ENCODE peak calls at places on chromosomes 1 and 21, in seven cellular contexts. O is IMR-90, R is heart left ventricle, Z is breast epithelium, F is Peyer's patch, B is stomach, P is HCT116. T is an unnamed sample.

GRCh38 chr1:101183388-101183699 is 53.5 kb upstream of the S1PR1 start:
- DNase-seq in O (peak; percentile 28), R (no peak), Z (no peak), F (no peak), B (no peak), P (no peak), T (no peak)

GRCh38 chr1:55623339-55623738 is 408.2 kb upstream of the USP24 start:
- DNase-seq in O (peak; percentile 95), R (peak; percentile 70), Z (no peak), F (no peak), B (no peak), P (no peak), T (peak; percentile 49)

GRCh38 chr1:188343914-188344313 is 1515.2 kb downstream of the PLA2G4A start:
- DNase-seq in O (no peak), R (no peak), Z (no peak), F (no peak), B (no peak), P (no peak), T (no peak)

GRCh38 chr21:25942145-25942544 is 207.4 kb downstream of the GABPA start:
- DNase-seq in O (no peak), R (no peak), Z (no peak), F (no peak), B (no peak), P (no peak), T (no peak)

GRCh38 chr1:216894499-216894898 is 171.3 kb upstream of the ESRRG start:
- DNase-seq in O (no peak), R (no peak), Z (no peak), F (no peak), B (no peak), P (no peak), T (no peak)

GRCh38 chr21:18318156-18318555 is 73.5 kb downstream of the CHODL start:
- DNase-seq in O (no peak), R (no peak), Z (no peak), F (peak; percentile 16), B (no peak), P (no peak), T (peak; percentile 14)

GRCh38 chr1:156638596-156638995 is 3.3 kb upstream of the BCAN start:
- DNase-seq in O (no peak), R (no peak), Z (no peak), F (no peak), B (no peak), P (no peak), T (no peak)

GRCh38 chr1:155776414-155776813 is 80.6 kb downstream of the GON4L start:
- DNase-seq in O (no peak), R (no peak), Z (no peak), F (no peak), B (no peak), P (no peak), T (no peak)

GRCh38 chr1:47644216-47644581 is 206.4 kb downstream of the FOXD2 start:
- DNase-seq in O (no peak), R (no peak), Z (no peak), F (no peak), B (no peak), P (no peak), T (no peak)

GRCh38 chr21:33452362-33452761 is 27.4 kb downstream of the TMEM50B start:
- DNase-seq in O (no peak), R (no peak), Z (no peak), F (no peak), B (no peak), P (no peak), T (no peak)

GRCh38 chr1:14715771-14716170 is 117.3 kb downstream of the KAZN start:
- DNase-seq in O (no peak), R (no peak), Z (no peak), F (no peak), B (no peak), P (no peak), T (no peak)

GRCh38 chr1:223221686-223222085 is 78.6 kb upstream of the TLR5 start:
- DNase-seq in O (no peak), R (no peak), Z (no peak), F (no peak), B (no peak), P (no peak), T (no peak)

GRCh38 chr1:42476605-42477004 is 13.5 kb downstream of the CCDC30 start:
- DNase-seq in O (no peak), R (no peak), Z (no peak), F (no peak), B (no peak), P (no peak), T (no peak)

GRCh38 chr1:231720652-231721325 is 94.2 kb downstream of the DISC1 start:
- DNase-seq in O (no peak), R (no peak), Z (no peak), F (no peak), B (no peak), P (no peak), T (no peak)

GRCh38 chr1:216847385-216848036 is 124.3 kb upstream of the ESRRG start:
- DNase-seq in O (peak; percentile 78), R (no peak), Z (no peak), F (no peak), B (no peak), P (no peak), T (no peak)

DNA sequence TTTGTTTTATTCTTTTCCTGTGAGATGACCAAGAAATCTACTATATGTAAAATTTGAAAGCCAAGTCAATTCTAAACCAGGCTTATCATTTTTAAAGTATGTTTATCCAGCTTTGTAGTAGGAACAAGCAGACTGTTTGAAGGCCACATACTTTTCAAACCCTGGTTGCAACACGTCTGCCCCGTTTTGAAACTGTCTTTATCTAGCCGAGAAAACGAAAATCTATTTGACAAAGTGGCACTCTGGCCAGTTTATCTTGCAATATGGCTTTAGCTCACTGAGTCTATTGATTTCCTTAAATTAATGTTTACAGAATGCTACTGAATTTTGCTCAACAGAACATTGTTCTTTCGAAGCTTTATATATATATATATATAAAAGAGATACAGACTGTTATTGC is 39.7 kb downstream of the PROX1 start:
- DNase-seq in O (no peak), R (no peak), Z (no peak), F (no peak), B (no peak), P (no peak), T (peak; percentile 56)
- H3K4me3 ChIP-seq in O (no peak overlapping the region), R (no peak overlapping the region), Z (no peak overlapping the region), F (no peak overlapping the region), B (no peak overlapping the region), P (no peak overlapping the region), T (no peak overlapping the region)

DNA sequence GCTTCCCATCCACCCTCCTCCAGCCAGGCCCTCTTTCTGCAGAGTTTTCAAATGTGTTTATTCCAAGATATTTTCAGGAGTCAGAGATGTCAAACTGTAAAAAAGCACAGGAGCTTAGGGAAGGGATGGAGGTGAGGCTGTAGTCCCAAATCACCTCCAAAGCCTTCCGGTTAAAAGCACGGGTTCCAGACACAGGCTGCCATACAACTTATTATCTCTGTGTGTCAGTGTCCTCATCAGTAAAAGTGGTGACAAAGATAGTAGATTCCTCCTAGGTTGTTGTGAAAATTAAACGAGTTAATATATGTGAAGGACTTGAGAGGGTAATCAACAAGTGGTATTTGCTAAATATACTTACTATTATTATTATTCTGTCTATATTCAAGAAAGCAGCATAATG is 15.1 kb downstream of the S100A7A start:
- DNase-seq in O (no peak), R (no peak), Z (no peak), F (no peak), B (no peak), P (no peak), T (no peak)
- H3K27me3 ChIP-seq in O (peaks cover 6% of the 10 kb centered on the region), R (no peaks in the 10 kb centered on the region), Z (peaks cover 12% of the 10 kb centered on the region), F (no peaks in the 10 kb centered on the region), B (peaks cover 54% of the 10 kb centered on the region), P (peaks cover 91% of the 10 kb centered on the region), T (no peaks in the 10 kb centered on the region)

GRCh38 chr1:151146416-151147131 is at the start of gene SEMA6C:
- DNase-seq in O (peak; percentile 86), R (peak; percentile 97), Z (peak; percentile 91), F (peak; percentile 88), B (peak; percentile 94), P (peak; percentile 65), T (peak; percentile 96)
- TF ChIP-seq POLR2A in O (peak; percentile 68), R (peak; percentile 94), Z (peak; percentile 59), F (peak; percentile 83), B (no peak), P (no peak), T (no peak)

DNA sequence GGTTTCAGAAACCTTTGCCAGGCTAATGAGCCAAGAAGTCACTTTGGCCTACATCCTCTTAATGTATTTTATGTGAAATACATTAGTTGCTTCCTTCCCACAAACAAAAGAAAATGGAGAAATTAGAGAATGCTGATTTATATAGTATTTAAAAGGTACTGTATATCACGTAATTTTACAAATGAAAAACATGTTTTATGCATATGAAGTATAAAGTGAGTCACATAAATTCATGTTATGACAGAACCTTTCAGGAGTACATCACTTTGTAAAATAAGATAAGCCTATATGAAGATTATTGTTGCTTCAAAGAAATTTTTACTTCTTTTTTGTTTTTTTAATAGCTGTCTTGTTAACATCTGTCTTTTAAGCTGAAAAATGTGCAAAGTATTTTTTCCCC is 4.6 kb downstream of the DR1 start:
- DNase-seq in O (no peak), R (no peak), Z (no peak), F (no peak), B (no peak), P (no peak), T (no peak)
- H3K4me3 ChIP-seq in O (no peak overlapping the region), R (no peak overlapping the region), Z (no peak overlapping the region), F (no peak overlapping the region), B (no peak overlapping the region), P (no peak overlapping the region), T (no peak overlapping the region)

DNA sequence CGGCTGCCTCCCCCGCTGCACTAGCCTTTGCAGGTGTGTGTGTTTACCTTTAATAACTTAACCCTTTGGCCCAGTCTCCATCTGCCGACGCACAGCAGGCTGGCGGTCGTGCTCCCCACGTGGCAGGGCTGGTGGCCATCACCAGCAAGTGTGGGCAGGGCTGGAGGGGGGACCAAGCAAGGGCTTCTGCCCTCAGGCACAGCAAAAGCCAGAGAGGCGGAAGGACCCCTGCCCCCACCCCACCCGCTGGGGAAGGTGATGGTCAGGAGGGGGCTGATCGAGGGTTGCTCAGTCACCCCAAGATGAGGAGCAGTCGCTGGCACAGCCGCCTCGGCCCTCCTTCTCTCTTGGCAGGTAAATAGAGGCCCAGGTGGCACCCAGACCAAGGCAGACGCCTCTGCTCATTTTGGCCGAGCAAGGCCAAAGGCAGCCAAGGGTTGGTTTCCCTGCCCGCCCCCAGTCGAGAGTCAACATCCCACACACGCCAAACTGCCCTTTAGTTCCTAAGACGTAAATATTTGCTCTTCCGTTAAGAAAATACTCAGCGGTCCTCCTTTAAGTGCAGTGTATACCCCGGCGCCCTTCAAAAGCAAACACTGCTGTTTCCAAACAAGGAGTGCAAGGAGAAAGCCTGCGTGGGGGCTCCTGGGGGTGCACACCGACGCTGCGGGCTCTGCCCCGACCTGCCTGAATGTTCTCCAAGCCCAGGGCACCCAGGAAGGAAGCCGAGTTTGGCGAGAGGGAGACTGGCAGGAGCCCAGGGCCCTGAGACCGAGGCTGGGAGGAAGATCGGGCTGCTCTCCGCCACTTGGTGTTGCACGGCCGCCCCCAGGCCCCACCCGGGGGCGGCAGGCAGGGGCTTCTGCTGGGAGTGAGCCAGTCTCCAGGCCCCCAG is 82.7 kb downstream of the SIK1 start:
- DNase-seq in O (no peak), R (no peak), Z (peak; percentile 79), F (no peak), B (peak; percentile 89), P (no peak), T (no peak)
- H3K27me3 ChIP-seq in O (no peaks in the 10 kb centered on the region), R (no peaks in the 10 kb centered on the region), Z (no peaks in the 10 kb centered on the region), F (no peaks in the 10 kb centered on the region), B (peaks cover 10% of the 10 kb centered on the region), P (no peaks in the 10 kb centered on the region), T (no peaks in the 10 kb centered on the region)

DNA sequence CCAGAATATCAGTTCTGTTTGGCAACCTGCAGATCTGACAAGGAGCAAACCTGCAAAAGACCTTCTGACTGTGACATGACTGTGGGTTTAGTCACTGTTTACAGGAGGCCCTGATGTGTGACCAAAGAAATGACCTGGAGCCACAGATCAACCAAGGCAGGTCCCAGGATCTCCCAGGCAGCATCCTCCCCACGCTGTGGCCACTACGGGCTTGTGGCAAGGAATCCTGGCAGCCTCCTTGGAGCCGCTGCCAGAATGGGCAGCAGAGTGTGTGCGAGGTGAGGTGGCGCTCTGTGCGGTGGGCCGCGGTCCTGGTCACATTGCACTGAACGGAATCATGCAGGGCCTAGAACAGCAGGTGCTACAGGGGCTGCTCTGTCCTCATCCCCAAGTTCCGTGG is 15.9 kb downstream of the MCM3AP start:
- DNase-seq in O (no peak), R (no peak), Z (no peak), F (no peak), B (no peak), P (no peak), T (no peak)
- TF ChIP-seq POLR2A in O (no peak), R (no peak), Z (no peak), F (no peak), B (no peak), P (no peak), T (no peak)